ENCODE peak calls at places on chromosomes 16 and 17, in eight cellular contexts. One of them, this sample, is unnamed.

GRCh38 chr17:81644976-81645952 is 8.3 kb downstream of the TSPAN10 start:
- DNase-seq in CD4-positive, alpha-beta T cell: no peak
- DNase-seq in EL: no peak
- DNase-seq in NAMALWA: no peak
- DNase-seq in CD8-positive, alpha-beta memory T cell: no peak
- DNase-seq in memory B cell: no peak
- DNase-seq in astrocyte of the spinal cord: no peak
- DNase-seq in GM20000: no peak
- DNase-seq in this sample: no peak

GRCh38 chr16:74999683-75000480 is 1.1 kb downstream of the ZNRF1 start:
- DNase-seq in CD4-positive, alpha-beta T cell: peak
- DNase-seq in EL: peak
- DNase-seq in NAMALWA: peak
- DNase-seq in CD8-positive, alpha-beta memory T cell: peak
- DNase-seq in memory B cell: peak
- DNase-seq in astrocyte of the spinal cord: peak
- DNase-seq in GM20000: peak
- DNase-seq in this sample: peak

GRCh38 chr16:30173054-30173453 is 10.3 kb upstream of the CORO1A start:
- DNase-seq in CD4-positive, alpha-beta T cell: no peak
- DNase-seq in EL: no peak
- DNase-seq in NAMALWA: no peak
- DNase-seq in CD8-positive, alpha-beta memory T cell: no peak
- DNase-seq in memory B cell: no peak
- DNase-seq in astrocyte of the spinal cord: no peak
- DNase-seq in GM20000: no peak
- DNase-seq in this sample: no peak

GRCh38 chr17:60641810-60642220 is 35.8 kb upstream of the BCAS3 start:
- DNase-seq in CD4-positive, alpha-beta T cell: no peak
- DNase-seq in EL: peak
- DNase-seq in NAMALWA: peak
- DNase-seq in CD8-positive, alpha-beta memory T cell: peak
- DNase-seq in memory B cell: peak
- DNase-seq in astrocyte of the spinal cord: peak
- DNase-seq in GM20000: peak
- DNase-seq in this sample: peak

GRCh38 chr16:87380403-87380802 is 3.2 kb downstream of the FBXO31 start:
- DNase-seq in CD4-positive, alpha-beta T cell: no peak
- DNase-seq in EL: no peak
- DNase-seq in NAMALWA: no peak
- DNase-seq in CD8-positive, alpha-beta memory T cell: no peak
- DNase-seq in memory B cell: no peak
- DNase-seq in astrocyte of the spinal cord: no peak
- DNase-seq in GM20000: no peak
- DNase-seq in this sample: no peak

GRCh38 chr17:29802256-29802655 is 127.8 kb downstream of the SSH2 start:
- DNase-seq in CD4-positive, alpha-beta T cell: no peak
- DNase-seq in EL: no peak
- DNase-seq in NAMALWA: no peak
- DNase-seq in CD8-positive, alpha-beta memory T cell: no peak
- DNase-seq in memory B cell: no peak
- DNase-seq in astrocyte of the spinal cord: no peak
- DNase-seq in GM20000: no peak
- DNase-seq in this sample: no peak

GRCh38 chr16:4381935-4382794 is 10.5 kb downstream of the VASN start:
- DNase-seq in CD4-positive, alpha-beta T cell: no peak
- DNase-seq in EL: no peak
- DNase-seq in NAMALWA: no peak
- DNase-seq in CD8-positive, alpha-beta memory T cell: peak
- DNase-seq in memory B cell: no peak
- DNase-seq in astrocyte of the spinal cord: no peak
- DNase-seq in GM20000: no peak
- DNase-seq in this sample: no peak

GRCh38 chr17:69268442-69269068 is 39.9 kb upstream of the ABCA10 start:
- DNase-seq in CD4-positive, alpha-beta T cell: no peak
- DNase-seq in EL: peak
- DNase-seq in NAMALWA: no peak
- DNase-seq in CD8-positive, alpha-beta memory T cell: no peak
- DNase-seq in memory B cell: no peak
- DNase-seq in astrocyte of the spinal cord: no peak
- DNase-seq in GM20000: no peak
- DNase-seq in this sample: no peak

GRCh38 chr16:65069090-65069489 is 52.8 kb downstream of the CDH11 start:
- DNase-seq in CD4-positive, alpha-beta T cell: no peak
- DNase-seq in EL: peak
- DNase-seq in NAMALWA: no peak
- DNase-seq in CD8-positive, alpha-beta memory T cell: no peak
- DNase-seq in memory B cell: no peak
- DNase-seq in astrocyte of the spinal cord: peak
- DNase-seq in GM20000: no peak
- DNase-seq in this sample: peak

GRCh38 chr17:75900691-75901533 is 3.8 kb downstream of the MRPL38 start:
- DNase-seq in CD4-positive, alpha-beta T cell: no peak
- DNase-seq in EL: no peak
- DNase-seq in NAMALWA: no peak
- DNase-seq in CD8-positive, alpha-beta memory T cell: no peak
- DNase-seq in memory B cell: no peak
- DNase-seq in astrocyte of the spinal cord: no peak
- DNase-seq in GM20000: no peak
- DNase-seq in this sample: no peak

GRCh38 chr16:47492428-47493357 is 31.6 kb downstream of the PHKB start:
- DNase-seq in CD4-positive, alpha-beta T cell: no peak
- DNase-seq in EL: no peak
- DNase-seq in NAMALWA: peak
- DNase-seq in CD8-positive, alpha-beta memory T cell: no peak
- DNase-seq in memory B cell: peak
- DNase-seq in astrocyte of the spinal cord: peak
- DNase-seq in GM20000: peak
- DNase-seq in this sample: no peak

GRCh38 chr17:79950711-79951110 is 85.0 kb downstream of the TBC1D16 start:
- DNase-seq in CD4-positive, alpha-beta T cell: no peak
- DNase-seq in EL: no peak
- DNase-seq in NAMALWA: no peak
- DNase-seq in CD8-positive, alpha-beta memory T cell: no peak
- DNase-seq in memory B cell: no peak
- DNase-seq in astrocyte of the spinal cord: peak
- DNase-seq in GM20000: no peak
- DNase-seq in this sample: peak

GRCh38 chr17:4365628-4366311 is 705 bp downstream of the UBE2G1 start:
- DNase-seq in CD4-positive, alpha-beta T cell: no peak
- DNase-seq in EL: no peak
- DNase-seq in NAMALWA: peak
- DNase-seq in CD8-positive, alpha-beta memory T cell: no peak
- DNase-seq in memory B cell: no peak
- DNase-seq in astrocyte of the spinal cord: peak
- DNase-seq in GM20000: no peak
- DNase-seq in this sample: peak

GRCh38 chr16:47939690-47940089 is 216.1 kb downstream of the ABCC12 start:
- DNase-seq in CD4-positive, alpha-beta T cell: no peak
- DNase-seq in EL: no peak
- DNase-seq in NAMALWA: no peak
- DNase-seq in CD8-positive, alpha-beta memory T cell: no peak
- DNase-seq in memory B cell: no peak
- DNase-seq in astrocyte of the spinal cord: no peak
- DNase-seq in GM20000: no peak
- DNase-seq in this sample: no peak

GRCh38 chr17:62968445-62968923 is 2.4 kb downstream of the TANC2 start:
- DNase-seq in CD4-positive, alpha-beta T cell: peak
- DNase-seq in EL: peak
- DNase-seq in NAMALWA: peak
- DNase-seq in CD8-positive, alpha-beta memory T cell: peak
- DNase-seq in memory B cell: peak
- DNase-seq in astrocyte of the spinal cord: peak
- DNase-seq in GM20000: peak
- DNase-seq in this sample: peak

GRCh38 chr17:77840576-77841160 is 117.8 kb upstream of the TNRC6C start:
- DNase-seq in CD4-positive, alpha-beta T cell: no peak
- DNase-seq in EL: no peak
- DNase-seq in NAMALWA: no peak
- DNase-seq in CD8-positive, alpha-beta memory T cell: no peak
- DNase-seq in memory B cell: no peak
- DNase-seq in astrocyte of the spinal cord: no peak
- DNase-seq in GM20000: no peak
- DNase-seq in this sample: no peak

This sample was measured in astrocyte of the hippocampus.